ENCODE peak calls at places on chromosomes 13 and 19, in four cellular contexts. U is Calu3; V is effector CD4-positive, alpha-beta T cell; J is substantia nigra. H is an unnamed sample.

GRCh38 chr19:11142528-11143171 is 12.9 kb downstream of the SPC24 start:
- DNase-seq in U (peak), V (no peak), J (peak), H (peak)

GRCh38 chr13:110887242-110887954 is 27.5 kb downstream of the ANKRD10 start:
- DNase-seq in U (no peak), V (no peak), J (no peak), H (peak)

GRCh38 chr13:94548382-94549240 is 47.3 kb downstream of the TGDS start:
- DNase-seq in U (peak), V (peak), J (peak), H (peak)

GRCh38 chr13:107941345-107942029 is 273.8 kb downstream of the LIG4 start:
- DNase-seq in U (peak), V (no peak), J (no peak), H (no peak)

GRCh38 chr13:106369091-106369490 is 166.4 kb downstream of the EFNB2 start:
- DNase-seq in U (no peak), V (no peak), J (no peak), H (no peak)

GRCh38 chr13:64428196-64428595 is 2801.9 kb downstream of the PCDH9 start:
- DNase-seq in U (no peak), V (no peak), J (no peak), H (no peak)

GRCh38 chr13:98285317-98285716 is 108.2 kb upstream of the RNF113B start:
- DNase-seq in U (no peak), V (no peak), J (no peak), H (no peak)

GRCh38 chr13:99987180-99988047 is 5.8 kb downstream of the ZIC2 start:
- DNase-seq in U (no peak), V (no peak), J (no peak), H (no peak)

GRCh38 chr13:20258208-20258962 is 26.3 kb upstream of the GJB6 start:
- DNase-seq in U (no peak), V (no peak), J (no peak), H (peak)

GRCh38 chr19:49556412-49557398 is 23.7 kb downstream of the NOSIP start:
- DNase-seq in U (no peak), V (peak), J (no peak), H (no peak)

GRCh38 chr13:37070145-37070695 is 10.7 kb upstream of the SUPT20H start:
- DNase-seq in U (no peak), V (no peak), J (no peak), H (no peak)

GRCh38 chr19:41993612-41994483 is at the start of gene ATP1A3:
- DNase-seq in U (peak), V (peak), J (peak), H (peak)